ENCODE peak calls at places on chromosomes 7 and 10, in nine cellular contexts. One of them, this sample, is unnamed. For H3K27me3, the result is how much of the 10 kb centered on the place peaks cover.

GRCh38 chr7:2214636-2215035 is 18.1 kb downstream of the MAD1L1 start:
- DNase-seq in Karpas-422: no peak
- DNase-seq in fibroblast of lung: no peak
- DNase-seq in GM23338: no peak
- DNase-seq in neuronal stem cell: no peak
- DNase-seq in mesenchymal stem cell: no peak
- DNase-seq in GM23248: peak
- DNase-seq in GM12878: no peak
- DNase-seq in PC-9: no peak
- DNase-seq in this sample: no peak

GRCh38 chr10:69864321-69864720 is 62.6 kb downstream of the COL13A1 start:
- DNase-seq in fibroblast of lung: peak
- DNase-seq in PC-9: peak
- DNase-seq in neuronal stem cell: no peak
- DNase-seq in mesenchymal stem cell: peak
- DNase-seq in GM23338: no peak
- DNase-seq in GM23248: peak
- DNase-seq in GM12878: no peak
- DNase-seq in Karpas-422: no peak
- DNase-seq in this sample: no peak

GRCh38 chr10:58512470-58513188 is at the start of gene BICC1:
- DNase-seq in PC-9: no peak
- DNase-seq in fibroblast of lung: peak
- DNase-seq in GM12878: no peak
- DNase-seq in GM23338: peak
- DNase-seq in neuronal stem cell: peak
- DNase-seq in Karpas-422: no peak
- DNase-seq in GM23248: peak
- DNase-seq in mesenchymal stem cell: peak
- DNase-seq in this sample: no peak

GRCh38 chr10:48455392-48456151 is 149.1 kb downstream of the MAPK8 start:
- DNase-seq in Karpas-422: no peak
- DNase-seq in GM23338: no peak
- DNase-seq in mesenchymal stem cell: no peak
- DNase-seq in GM23248: no peak
- DNase-seq in GM12878: no peak
- DNase-seq in PC-9: no peak
- DNase-seq in neuronal stem cell: no peak
- DNase-seq in fibroblast of lung: no peak
- DNase-seq in this sample: no peak

GRCh38 chr10:71737356-71738172 is 18.0 kb upstream of the C10orf105 start:
- DNase-seq in Karpas-422: no peak
- DNase-seq in GM23338: no peak
- DNase-seq in neuronal stem cell: no peak
- DNase-seq in PC-9: no peak
- DNase-seq in GM23248: peak
- DNase-seq in mesenchymal stem cell: no peak
- DNase-seq in fibroblast of lung: no peak
- DNase-seq in GM12878: no peak
- DNase-seq in this sample: no peak

GRCh38 chr7:105652359-105652993 is 71.2 kb upstream of the EFCAB10 start:
- DNase-seq in Karpas-422: peak
- DNase-seq in mesenchymal stem cell: peak
- DNase-seq in PC-9: peak
- DNase-seq in fibroblast of lung: peak
- DNase-seq in GM23338: peak
- DNase-seq in GM23248: peak
- DNase-seq in GM12878: no peak
- DNase-seq in neuronal stem cell: peak
- DNase-seq in this sample: peak

GRCh38 chr7:95046494-95047240 is 139.3 kb downstream of the PPP1R9A start:
- DNase-seq in neuronal stem cell: no peak
- DNase-seq in fibroblast of lung: peak
- DNase-seq in GM23248: no peak
- DNase-seq in GM12878: no peak
- DNase-seq in GM23338: no peak
- DNase-seq in PC-9: no peak
- DNase-seq in mesenchymal stem cell: no peak
- DNase-seq in Karpas-422: no peak
- DNase-seq in this sample: no peak

GRCh38 chr7:22610871-22611757 is 111.1 kb upstream of the STEAP1B start:
- DNase-seq in GM23248: peak
- DNase-seq in mesenchymal stem cell: no peak
- DNase-seq in fibroblast of lung: peak
- DNase-seq in Karpas-422: no peak
- DNase-seq in neuronal stem cell: no peak
- DNase-seq in GM23338: no peak
- DNase-seq in GM12878: no peak
- DNase-seq in PC-9: no peak
- DNase-seq in this sample: no peak

GRCh38 chr7:131105294-131105802 is 222.3 kb upstream of the MKLN1 start:
- DNase-seq in GM12878: no peak
- DNase-seq in fibroblast of lung: peak
- DNase-seq in PC-9: no peak
- DNase-seq in GM23338: peak
- DNase-seq in GM23248: peak
- DNase-seq in neuronal stem cell: peak
- DNase-seq in Karpas-422: no peak
- DNase-seq in mesenchymal stem cell: peak
- DNase-seq in this sample: no peak

GRCh38 chr7:116809636-116810266 is 52.6 kb upstream of the CAPZA2 start:
- DNase-seq in fibroblast of lung: peak
- DNase-seq in Karpas-422: peak
- DNase-seq in neuronal stem cell: peak
- DNase-seq in GM23338: peak
- DNase-seq in GM12878: no peak
- DNase-seq in PC-9: peak
- DNase-seq in mesenchymal stem cell: peak
- DNase-seq in GM23248: peak
- DNase-seq in this sample: peak

GRCh38 chr10:62424026-62424425 is 49.9 kb downstream of the ZNF365 start:
- DNase-seq in PC-9: no peak
- DNase-seq in mesenchymal stem cell: no peak
- DNase-seq in GM23248: no peak
- DNase-seq in fibroblast of lung: no peak
- DNase-seq in neuronal stem cell: no peak
- DNase-seq in Karpas-422: no peak
- DNase-seq in GM12878: no peak
- DNase-seq in GM23338: peak
- DNase-seq in this sample: no peak

GRCh38 chr7:133815677-133816210 is 311.4 kb upstream of the LRGUK start:
- DNase-seq in PC-9: no peak
- DNase-seq in neuronal stem cell: no peak
- DNase-seq in GM23248: no peak
- DNase-seq in GM23338: no peak
- DNase-seq in GM12878: no peak
- DNase-seq in mesenchymal stem cell: peak
- DNase-seq in Karpas-422: no peak
- DNase-seq in fibroblast of lung: peak
- DNase-seq in this sample: no peak

GRCh38 chr7:124459101-124460052 is 306.2 kb downstream of the GPR37 start:
- DNase-seq in Karpas-422: no peak
- DNase-seq in PC-9: no peak
- DNase-seq in mesenchymal stem cell: peak
- DNase-seq in GM23338: no peak
- DNase-seq in neuronal stem cell: no peak
- DNase-seq in GM12878: no peak
- DNase-seq in GM23248: no peak
- DNase-seq in fibroblast of lung: peak
- DNase-seq in this sample: no peak

GRCh38 chr7:124460053-124460445 is 305.5 kb downstream of the GPR37 start:
- DNase-seq in GM12878: no peak
- DNase-seq in fibroblast of lung: no peak
- DNase-seq in Karpas-422: no peak
- DNase-seq in PC-9: no peak
- DNase-seq in neuronal stem cell: no peak
- DNase-seq in GM23248: no peak
- DNase-seq in mesenchymal stem cell: peak
- DNase-seq in GM23338: no peak
- DNase-seq in this sample: no peak

GRCh38 chr7:124456286-124456685 is 309.3 kb downstream of the GPR37 start:
- DNase-seq in GM23338: no peak
- DNase-seq in Karpas-422: no peak
- DNase-seq in PC-9: no peak
- DNase-seq in GM23248: no peak
- DNase-seq in GM12878: no peak
- DNase-seq in fibroblast of lung: no peak
- DNase-seq in mesenchymal stem cell: no peak
- DNase-seq in neuronal stem cell: no peak
- DNase-seq in this sample: no peak

GRCh38 chr7:124460555-124460954 is 305.0 kb downstream of the GPR37 start:
- DNase-seq in Karpas-422: no peak
- DNase-seq in fibroblast of lung: no peak
- DNase-seq in mesenchymal stem cell: no peak
- DNase-seq in GM23338: no peak
- DNase-seq in GM23248: no peak
- DNase-seq in GM12878: no peak
- DNase-seq in neuronal stem cell: no peak
- DNase-seq in PC-9: no peak
- DNase-seq in this sample: no peak

GRCh38 chr7:124457841-124458240 is 307.8 kb downstream of the GPR37 start:
- DNase-seq in GM12878: no peak
- DNase-seq in PC-9: no peak
- DNase-seq in GM23248: no peak
- DNase-seq in neuronal stem cell: no peak
- DNase-seq in mesenchymal stem cell: peak
- DNase-seq in GM23338: no peak
- DNase-seq in fibroblast of lung: peak
- DNase-seq in Karpas-422: no peak
- DNase-seq in this sample: no peak
- H3K4me2 ChIP-seq in GM12878: no peak
- H3K4me2 ChIP-seq in PC-9: no peak
- H3K4me2 ChIP-seq in GM23248: no peak
- H3K4me2 ChIP-seq in neuronal stem cell: no peak
- H3K4me2 ChIP-seq in mesenchymal stem cell: no peak
- H3K4me2 ChIP-seq in GM23338: no peak
- H3K4me2 ChIP-seq in fibroblast of lung: peak
- H3K4me2 ChIP-seq in Karpas-422: no peak
- H3K4me2 ChIP-seq in this sample: no peak

GRCh38 chr7:91344248-91344647 is 80.0 kb downstream of the FZD1 start:
- DNase-seq in PC-9: no peak
- DNase-seq in GM23248: no peak
- DNase-seq in neuronal stem cell: no peak
- DNase-seq in mesenchymal stem cell: no peak
- DNase-seq in fibroblast of lung: no peak
- DNase-seq in GM23338: no peak
- DNase-seq in GM12878: no peak
- DNase-seq in Karpas-422: peak
- DNase-seq in this sample: no peak
- H3K27me3 ChIP-seq in PC-9: under half
- H3K27me3 ChIP-seq in GM23248: half or more
- H3K27me3 ChIP-seq in neuronal stem cell: under half
- H3K27me3 ChIP-seq in mesenchymal stem cell: under half
- H3K27me3 ChIP-seq in fibroblast of lung: under half
- H3K27me3 ChIP-seq in GM23338: under half
- H3K27me3 ChIP-seq in GM12878: under half
- H3K27me3 ChIP-seq in Karpas-422: under half
- H3K27me3 ChIP-seq in this sample: under half

DNA sequence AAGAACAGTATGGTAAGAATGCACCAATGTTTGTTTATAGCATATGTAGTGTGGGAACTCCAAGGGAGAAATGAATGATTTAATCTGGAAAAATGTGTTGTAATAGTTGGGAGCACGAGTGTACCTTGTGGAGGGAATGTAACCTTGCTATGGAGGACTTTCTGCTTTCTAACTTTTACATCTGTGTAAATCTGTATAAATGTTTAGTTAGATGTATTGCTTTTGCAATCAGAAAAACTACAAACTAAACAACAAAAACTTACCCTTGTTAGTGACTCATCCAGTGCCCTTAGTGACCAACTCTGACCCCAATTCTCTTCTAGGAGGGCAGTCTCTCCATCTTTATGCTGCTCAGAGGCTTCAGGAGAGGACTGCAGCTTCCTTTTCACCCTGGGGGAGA is 89.3 kb downstream of the CCNY start:
- DNase-seq in Karpas-422: no peak
- DNase-seq in GM12878: no peak
- DNase-seq in mesenchymal stem cell: peak
- DNase-seq in neuronal stem cell: no peak
- DNase-seq in GM23338: no peak
- DNase-seq in GM23248: peak
- DNase-seq in PC-9: no peak
- DNase-seq in fibroblast of lung: no peak
- DNase-seq in this sample: no peak
- H3K4me2 ChIP-seq in Karpas-422: no peak
- H3K4me2 ChIP-seq in GM12878: no peak
- H3K4me2 ChIP-seq in mesenchymal stem cell: no peak
- H3K4me2 ChIP-seq in neuronal stem cell: no peak
- H3K4me2 ChIP-seq in GM23338: no peak
- H3K4me2 ChIP-seq in GM23248: no peak
- H3K4me2 ChIP-seq in PC-9: peak
- H3K4me2 ChIP-seq in fibroblast of lung: no peak
- H3K4me2 ChIP-seq in this sample: no peak

GRCh38 chr10:118968071-118968470 is 61.4 kb upstream of the NANOS1 start:
- DNase-seq in GM23338: no peak
- DNase-seq in mesenchymal stem cell: no peak
- DNase-seq in PC-9: no peak
- DNase-seq in GM12878: no peak
- DNase-seq in Karpas-422: no peak
- DNase-seq in fibroblast of lung: no peak
- DNase-seq in neuronal stem cell: no peak
- DNase-seq in GM23248: no peak
- DNase-seq in this sample: no peak
- H3K27me3 ChIP-seq in GM23338: under half
- H3K27me3 ChIP-seq in mesenchymal stem cell: under half
- H3K27me3 ChIP-seq in PC-9: under half
- H3K27me3 ChIP-seq in GM12878: under half
- H3K27me3 ChIP-seq in Karpas-422: under half
- H3K27me3 ChIP-seq in fibroblast of lung: under half
- H3K27me3 ChIP-seq in neuronal stem cell: under half
- H3K27me3 ChIP-seq in GM23248: under half
- H3K27me3 ChIP-seq in this sample: under half

GRCh38 chr10:50991496-50992355 is 82.6 kb upstream of the PRKG1 start:
- DNase-seq in GM23248: peak
- DNase-seq in GM23338: peak
- DNase-seq in fibroblast of lung: peak
- DNase-seq in neuronal stem cell: no peak
- DNase-seq in GM12878: no peak
- DNase-seq in Karpas-422: no peak
- DNase-seq in PC-9: no peak
- DNase-seq in mesenchymal stem cell: peak
- DNase-seq in this sample: no peak
- H3K4me2 ChIP-seq in GM23248: peak
- H3K4me2 ChIP-seq in GM23338: peak
- H3K4me2 ChIP-seq in fibroblast of lung: peak
- H3K4me2 ChIP-seq in neuronal stem cell: peak
- H3K4me2 ChIP-seq in GM12878: no peak
- H3K4me2 ChIP-seq in Karpas-422: no peak
- H3K4me2 ChIP-seq in PC-9: peak
- H3K4me2 ChIP-seq in mesenchymal stem cell: peak
- H3K4me2 ChIP-seq in this sample: peak